ENCODE peak calls at places on chromosomes 1 and 21, in five cellular contexts. T is neural progenitor cell, C is OCI-LY7, K is MM.1S, M is osteoblast. D is an unnamed sample.

GRCh38 chr1:174626031-174627020 is 178.6 kb downstream of the GPR52 start:
- DNase-seq in T (peak), C (no peak), K (no peak), M (peak), D (peak)

GRCh38 chr1:38029725-38030511 is 16.7 kb downstream of the POU3F1 start:
- DNase-seq in T (no peak), C (peak), K (peak), M (peak), D (peak)

GRCh38 chr1:206925116-206925736 is 3.5 kb upstream of the FCMR start:
- DNase-seq in T (no peak), C (peak), K (no peak), M (no peak), D (peak)

GRCh38 chr1:232186936-232187335 is 443.0 kb downstream of the SIPA1L2 start:
- DNase-seq in T (no peak), C (no peak), K (no peak), M (no peak), D (no peak)

GRCh38 chr1:59302297-59302696 is 5.4 kb downstream of the FGGY start:
- DNase-seq in T (no peak), C (no peak), K (no peak), M (no peak), D (no peak)

GRCh38 chr1:50681931-50682330 is 258.7 kb upstream of the DMRTA2 start:
- DNase-seq in T (no peak), C (no peak), K (no peak), M (no peak), D (peak)

GRCh38 chr1:31759266-31760023 is 4.7 kb downstream of the ADGRB2 start:
- DNase-seq in T (peak), C (no peak), K (no peak), M (no peak), D (peak)

GRCh38 chr1:203306089-203306969 is 1.0 kb downstream of the BTG2 start:
- DNase-seq in T (peak), C (peak), K (peak), M (peak), D (peak)

GRCh38 chr1:190001187-190001586 is 476.5 kb downstream of the BRINP3 start:
- DNase-seq in T (no peak), C (no peak), K (no peak), M (no peak), D (no peak)

GRCh38 chr1:53511933-53512806 is 53.0 kb downstream of the DMRTB1 start:
- DNase-seq in T (no peak), C (no peak), K (no peak), M (peak), D (no peak)

GRCh38 chr1:223319913-223320600 is 43.9 kb downstream of the SUSD4 start:
- DNase-seq in T (peak), C (no peak), K (no peak), M (no peak), D (no peak)

GRCh38 chr1:228020686-228021525 is 14.1 kb downstream of the WNT3A start:
- DNase-seq in T (no peak), C (no peak), K (no peak), M (peak), D (no peak)

GRCh38 chr1:27388337-27389005 is 4.0 kb upstream of the GPR3 start:
- DNase-seq in T (peak), C (peak), K (peak), M (peak), D (peak)

GRCh38 chr1:57911427-57911826 is 487.6 kb upstream of the DAB1 start:
- DNase-seq in T (no peak), C (no peak), K (no peak), M (no peak), D (no peak)

GRCh38 chr1:170586321-170586855 is 54.4 kb downstream of the GORAB start:
- DNase-seq in T (peak), C (no peak), K (no peak), M (peak), D (peak)

GRCh38 chr1:100799954-100800612 is 80.5 kb downstream of the VCAM1 start:
- DNase-seq in T (no peak), C (no peak), K (no peak), M (peak), D (peak)
- H2AFZ ChIP-seq in T (no peak), C (no peak), K (no peak), M (peak), D (no peak)

GRCh38 chr1:62384276-62385005 is 52.4 kb upstream of the USP1 start:
- DNase-seq in T (no peak), C (no peak), K (no peak), M (no peak), D (peak)
- H3K4me2 ChIP-seq in T (no peak), C (no peak), K (no peak), M (no peak), D (peak)

DNA sequence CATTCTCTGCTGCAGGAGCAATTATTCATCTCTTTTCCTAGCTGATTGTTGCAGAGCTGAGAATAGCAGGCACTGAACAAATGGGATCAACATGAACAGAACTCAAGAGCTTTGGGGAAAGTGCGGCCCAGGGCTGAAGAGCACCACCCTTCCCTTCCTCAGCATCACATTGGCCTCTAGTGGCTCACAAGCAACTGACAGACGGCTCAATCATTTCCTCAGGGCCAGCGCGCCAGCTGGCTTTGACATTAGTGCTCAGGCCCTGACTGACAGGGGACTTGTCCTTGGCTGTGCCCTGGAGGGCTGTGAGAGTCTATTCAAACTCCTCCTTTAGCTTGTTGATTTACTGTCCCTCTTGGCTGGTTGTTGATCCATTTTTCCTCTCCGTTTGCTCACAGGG is 295.4 kb downstream of the HLX start:
- DNase-seq in T (peak), C (no peak), K (no peak), M (no peak), D (no peak)
- H2AFZ ChIP-seq in T (no peak), C (no peak), K (no peak), M (no peak), D (no peak)

DNA sequence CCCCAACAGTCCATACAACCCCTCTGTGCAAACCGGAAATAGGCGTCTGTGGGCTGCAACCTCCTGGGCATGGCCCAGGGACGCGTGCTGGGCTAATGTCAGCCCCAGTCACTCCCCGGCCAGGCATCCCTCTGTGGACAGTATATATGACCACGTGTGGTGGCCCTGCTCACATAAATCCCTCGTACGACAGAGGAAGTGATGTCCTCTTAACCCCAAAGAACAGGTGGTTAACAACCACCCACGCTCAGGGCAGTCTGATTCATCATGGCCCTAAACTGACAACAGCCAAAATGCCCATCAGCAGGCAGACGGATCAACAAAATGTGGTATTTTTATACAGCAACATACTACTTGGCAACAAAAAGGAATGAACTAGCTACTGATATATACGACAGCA is 51.1 kb downstream of the ECE1 start:
- DNase-seq in T (no peak), C (no peak), K (no peak), M (peak), D (no peak)
- H3K4me2 ChIP-seq in T (no peak), C (no peak), K (no peak), M (no peak), D (no peak)

GRCh38 chr1:193516755-193517388 is 330.5 kb upstream of the B3GALT2 start:
- DNase-seq in T (no peak), C (no peak), K (no peak), M (no peak), D (no peak)
- H2AFZ ChIP-seq in T (no peak), C (no peak), K (no peak), M (no peak), D (no peak)

GRCh38 chr1:40944326-40944725 is 35.2 kb upstream of the CTPS1 start:
- DNase-seq in T (no peak), C (no peak), K (no peak), M (peak), D (peak)
- H3K4me2 ChIP-seq in T (no peak), C (no peak), K (no peak), M (peak), D (no peak)

DNA sequence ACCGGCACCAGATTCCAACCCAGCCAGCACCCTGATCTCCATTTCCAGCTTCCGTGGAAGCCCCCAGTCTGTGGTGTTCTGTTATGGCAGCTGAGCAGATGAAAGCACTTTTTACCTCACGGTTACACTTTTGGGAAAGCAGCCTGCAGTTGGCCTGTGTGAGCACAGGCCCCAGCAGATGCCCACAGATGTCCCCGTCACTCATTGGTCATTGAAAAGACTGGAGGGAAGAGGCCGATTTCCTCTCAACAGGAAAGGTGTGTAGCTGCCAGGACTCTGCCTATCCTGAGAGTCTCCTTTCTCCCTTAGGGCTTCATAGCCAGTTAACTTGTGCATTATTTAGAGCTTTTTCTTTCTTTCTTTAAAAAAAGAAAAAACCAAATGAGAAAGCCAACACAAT is 123.0 kb downstream of the PCBP3 start:
- DNase-seq in T (no peak), C (no peak), K (no peak), M (no peak), D (no peak)
- H2AFZ ChIP-seq in T (no peak), C (no peak), K (no peak), M (no peak), D (no peak)

DNA sequence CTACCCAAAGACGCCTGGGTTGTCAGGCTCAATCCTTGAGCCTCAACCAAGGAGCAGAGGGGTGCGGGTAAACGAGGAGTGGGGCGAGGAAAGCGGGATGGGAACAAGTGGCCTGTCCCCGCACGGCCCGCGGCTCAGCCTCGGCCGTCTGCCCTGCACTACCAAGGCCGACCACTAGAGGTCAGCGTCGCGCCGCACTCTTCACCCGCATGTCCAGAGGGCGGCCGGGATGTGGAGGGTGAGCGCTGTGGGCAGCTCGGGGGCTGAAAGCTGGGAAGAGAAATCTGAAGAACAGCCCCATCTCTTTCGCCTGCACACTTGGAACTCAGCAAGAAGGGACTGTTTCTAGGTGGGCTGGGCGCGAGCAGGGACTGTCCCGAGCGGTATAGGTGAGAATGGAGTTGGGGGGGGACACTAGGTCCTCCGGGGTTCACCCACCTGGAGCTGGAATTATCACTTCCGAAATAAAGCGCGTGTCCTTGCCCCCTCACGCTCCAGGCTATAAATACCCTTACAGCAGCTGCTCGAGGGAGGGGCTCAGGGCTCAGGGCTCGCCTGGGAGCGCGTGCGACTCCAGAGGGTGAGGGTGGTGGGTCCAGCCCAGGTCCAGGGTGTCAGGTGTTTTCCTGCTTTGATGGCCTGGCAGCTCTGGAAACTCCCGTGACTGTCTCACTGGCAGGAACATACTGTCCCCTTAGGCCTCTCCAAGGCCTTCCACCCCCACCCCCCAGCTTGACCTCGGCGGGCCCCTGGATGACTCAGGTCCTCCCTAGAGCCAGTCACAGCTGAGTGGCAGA is 9.8 kb downstream of the SLC30A2 start:
- DNase-seq in T (peak), C (peak), K (peak), M (peak), D (peak)
- H3K4me2 ChIP-seq in T (peak), C (peak), K (peak), M (peak), D (peak)

DNA sequence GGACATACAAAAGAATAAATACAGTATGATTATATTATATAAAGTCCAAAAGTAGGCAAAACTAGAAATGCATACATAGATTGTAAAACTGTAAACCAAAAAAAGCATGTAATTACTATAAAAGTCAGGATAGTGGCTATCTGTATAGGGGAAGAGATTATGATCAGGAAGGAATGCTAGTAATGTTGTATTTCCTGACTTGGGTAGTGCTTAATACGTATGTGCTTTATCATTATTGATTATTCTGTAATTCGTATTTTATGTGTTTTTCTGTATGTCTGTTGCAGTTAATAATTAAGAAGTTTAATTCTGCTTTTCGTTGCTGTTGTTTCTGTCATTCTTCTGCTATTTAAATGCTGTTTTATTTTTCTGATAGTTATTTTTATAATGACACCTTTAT is 29.2 kb upstream of the TRIM33 start:
- DNase-seq in T (no peak), C (no peak), K (no peak), M (no peak), D (no peak)
- H2AFZ ChIP-seq in T (no peak), C (no peak), K (no peak), M (no peak), D (no peak)

GRCh38 chr1:180536796-180537372 is 21.9 kb upstream of the OVAAL start:
- DNase-seq in T (no peak), C (no peak), K (no peak), M (no peak), D (no peak)
- H3K4me2 ChIP-seq in T (no peak), C (no peak), K (no peak), M (no peak), D (no peak)